ENCODE peak calls at places on chromosomes 11 and 22, in nine cellular contexts. C, E, Y, J, M, D, O, U and A are unnamed samples. For H3K4me1, the result is how much of the 10 kb centered on the place peaks cover.

GRCh38 chr11:19693146-19693545 is 19.5 kb upstream of the NAV2 start:
- DNase-seq in O (no peak), M (no peak), C (no peak), J (no peak), U (no peak), Y (no peak), D (no peak), E (no peak), A (no peak)

GRCh38 chr22:37184380-37184755 is 3.7 kb downstream of the C1QTNF6 start:
- DNase-seq in E (no peak), O (no peak), Y (no peak), U (no peak), M (no peak), C (no peak), J (no peak), D (no peak), A (no peak)

GRCh38 chr11:40877981-40878380 is 581.5 kb downstream of the LRRC4C start:
- DNase-seq in C (no peak), M (no peak), Y (no peak), E (no peak), O (no peak), J (no peak), U (no peak), D (no peak), A (no peak)

GRCh38 chr11:125770583-125770982 is 8.0 kb downstream of the PATE2 start:
- DNase-seq in E (no peak), U (no peak), Y (no peak), M (no peak), D (no peak), J (no peak), C (no peak), O (no peak), A (no peak)

GRCh38 chr11:125902927-125903752 is at the start of gene PUS3:
- DNase-seq in M (peak), E (peak), D (peak), U (peak), Y (peak), C (peak), O (peak), J (peak), A (peak)

GRCh38 chr11:19079643-19080440 is 19.3 kb upstream of the MRGPRX2 start:
- DNase-seq in M (no peak), O (peak), U (no peak), E (peak), Y (no peak), D (no peak), C (no peak), J (peak), A (no peak)

GRCh38 chr11:10022764-10023163 is 271.3 kb downstream of the SBF2 start:
- DNase-seq in J (no peak), M (no peak), D (no peak), Y (no peak), C (no peak), U (no peak), O (no peak), E (no peak), A (no peak)

GRCh38 chr11:114058026-114058706 is 1.3 kb upstream of the ZBTB16 start:
- DNase-seq in C (no peak), O (no peak), M (no peak), D (peak), J (no peak), Y (no peak), U (no peak), E (no peak), A (peak)

GRCh38 chr11:10064828-10065227 is 229.2 kb downstream of the SBF2 start:
- DNase-seq in C (no peak), O (no peak), D (no peak), J (no peak), Y (no peak), M (no peak), E (no peak), U (no peak), A (no peak)

GRCh38 chr11:34650528-34650927 is 29.6 kb downstream of the EHF start:
- DNase-seq in O (no peak), E (no peak), D (no peak), U (no peak), M (no peak), C (no peak), Y (no peak), J (no peak), A (peak)

GRCh38 chr22:30481711-30482110 is 9.9 kb upstream of the SEC14L3 start:
- DNase-seq in C (no peak), E (no peak), O (peak), J (peak), U (no peak), M (no peak), Y (no peak), D (no peak), A (no peak)

GRCh38 chr11:10382518-10382917 is 72.5 kb upstream of the AMPD3 start:
- DNase-seq in U (no peak), Y (no peak), O (peak), D (no peak), M (no peak), C (peak), E (peak), J (no peak), A (no peak)

GRCh38 chr11:75342966-75343870 is 8.2 kb downstream of the ARRB1 start:
- DNase-seq in D (peak), O (peak), J (no peak), E (peak), M (peak), U (no peak), C (no peak), Y (no peak), A (peak)

GRCh38 chr11:44814881-44815592 is 88.3 kb downstream of the TSPAN18 start:
- DNase-seq in C (no peak), D (no peak), U (no peak), O (peak), Y (no peak), M (no peak), J (no peak), E (no peak), A (no peak)

GRCh38 chr11:2592559-2593392 is 107.0 kb downstream of the KCNQ1OT1 start:
- DNase-seq in Y (no peak), E (no peak), C (no peak), D (no peak), U (no peak), O (no peak), J (no peak), M (no peak), A (peak)

GRCh38 chr22:30920407-30920806 is 48.2 kb downstream of the MORC2 start:
- DNase-seq in O (peak), J (peak), D (peak), Y (peak), C (peak), U (peak), E (peak), M (peak), A (peak)

GRCh38 chr11:12509371-12509770 is 132.0 kb downstream of the PARVA start:
- DNase-seq in O (no peak), M (no peak), U (no peak), C (no peak), D (no peak), J (no peak), E (no peak), Y (no peak), A (no peak)

GRCh38 chr11:22454461-22454860 is 116.3 kb downstream of the SLC17A6 start:
- DNase-seq in D (no peak), J (no peak), Y (no peak), M (no peak), E (no peak), C (no peak), O (no peak), U (no peak), A (no peak)

GRCh38 chr11:119780264-119780953 is 51.4 kb upstream of the NECTIN1 start:
- DNase-seq in M (no peak), J (no peak), U (no peak), C (no peak), E (no peak), D (no peak), O (no peak), Y (no peak), A (no peak)

GRCh38 chr11:3043315-3043871 is 13.8 kb downstream of the CARS1 start:
- DNase-seq in J (no peak), Y (peak), U (no peak), D (no peak), C (no peak), M (no peak), O (peak), E (no peak), A (no peak)

GRCh38 chr11:55054723-55055122 is 207.2 kb upstream of the TRIM48 start:
- DNase-seq in O (no peak), J (no peak), D (no peak), C (no peak), E (no peak), U (no peak), M (no peak), Y (no peak), A (no peak)

DNA sequence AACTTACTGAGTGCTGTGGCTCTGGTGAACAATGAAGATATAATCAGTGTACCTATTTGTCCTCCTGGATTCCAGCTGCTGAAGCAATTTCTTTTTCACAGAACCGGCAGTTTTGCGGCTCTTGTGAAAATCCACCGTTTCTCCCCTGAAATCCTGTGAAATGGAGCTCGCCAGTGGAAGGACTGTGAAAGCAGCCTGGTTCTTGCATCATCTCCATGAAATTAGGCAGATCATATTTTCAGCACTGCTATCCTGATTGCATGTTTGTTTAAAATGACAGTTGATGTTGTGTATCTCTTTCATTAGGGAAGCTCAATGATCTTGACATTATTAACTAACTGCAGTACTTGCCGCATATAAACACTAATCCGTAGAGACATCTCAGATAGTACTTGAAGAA is 120.3 kb upstream of the SNX19 start:
- DNase-seq in M (no peak), J (no peak), E (no peak), C (no peak), O (no peak), Y (no peak), D (no peak), U (no peak), A (no peak)
- H3K4me1 ChIP-seq in M (under half), J (under half), E (half or more), C (under half), O (under half), Y (under half), D (under half), U (under half), A (under half)

DNA sequence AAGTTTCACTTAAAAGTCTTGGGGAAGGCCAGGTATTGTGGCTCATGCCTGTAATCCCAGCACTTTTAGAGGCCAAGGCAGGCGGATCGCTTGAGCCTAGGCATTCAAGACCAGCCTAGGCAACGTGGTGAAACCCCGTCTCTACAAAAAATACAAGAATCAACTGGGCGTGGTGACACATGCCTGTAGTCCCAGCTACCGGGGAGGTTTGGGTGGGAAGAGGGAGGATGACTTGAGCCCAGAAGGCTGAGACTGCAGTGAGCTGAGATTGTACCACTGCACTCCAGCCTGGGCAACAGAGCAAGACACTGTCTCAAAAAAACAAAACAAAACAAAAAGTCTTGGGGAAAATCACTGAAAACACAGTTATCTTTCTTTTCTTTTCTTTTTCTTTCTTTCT is 15.4 kb upstream of the XBP1 start:
- DNase-seq in D (no peak), J (no peak), M (no peak), O (no peak), U (peak), Y (no peak), C (no peak), E (no peak), A (no peak)
- H3K4me1 ChIP-seq in D (under half), J (under half), M (half or more), O (under half), U (half or more), Y (under half), C (under half), E (under half), A (under half)

GRCh38 chr11:87235366-87235765 is 197.6 kb downstream of the TMEM135 start:
- DNase-seq in D (no peak), M (no peak), C (no peak), J (no peak), E (no peak), O (no peak), U (no peak), Y (no peak), A (no peak)
- H3K4me1 ChIP-seq in D (under half), M (under half), C (under half), J (under half), E (under half), O (under half), U (under half), Y (under half), A (under half)

GRCh38 chr11:65417702-65418430 is 4.7 kb upstream of the NEAT1 start:
- DNase-seq in Y (peak), J (peak), M (no peak), D (no peak), O (peak), U (peak), E (peak), C (no peak), A (no peak)
- H3K4me1 ChIP-seq in Y (under half), J (under half), M (half or more), D (under half), O (half or more), U (half or more), E (half or more), C (half or more), A (under half)